ENCODE peak calls at places on chromosomes 7 and 10, in four cellular contexts. I, D, R and F are unnamed samples.

GRCh38 chr10:79404231-79404609 is 41.2 kb downstream of the ZCCHC24 start:
- DNase-seq in I (peak), D (no peak), R (peak), F (no peak)

GRCh38 chr10:23172846-23173548 is 19.1 kb upstream of the PTF1A start:
- DNase-seq in D (no peak), R (no peak), I (no peak), F (no peak)

GRCh38 chr7:140596751-140597424 is 43.7 kb downstream of the DENND2A start:
- DNase-seq in I (no peak), D (no peak), R (no peak), F (no peak)

GRCh38 chr7:91062713-91063112 is 201.5 kb upstream of the FZD1 start:
- DNase-seq in D (no peak), R (no peak), I (no peak), F (no peak)

GRCh38 chr10:46553238-46554049 is 3.0 kb downstream of the GPRIN2 start:
- DNase-seq in R (peak), I (peak), D (peak), F (no peak)

GRCh38 chr10:10796774-10797415 is 220.8 kb upstream of the CELF2 start:
- DNase-seq in I (no peak), D (no peak), R (no peak), F (no peak)

GRCh38 chr10:33381391-33381790 is 46.9 kb upstream of the NRP1 start:
- DNase-seq in D (no peak), I (no peak), R (no peak), F (no peak)

GRCh38 chr7:844514-844913 is 12.2 kb downstream of the SUN1 start:
- DNase-seq in D (no peak), I (no peak), R (no peak), F (no peak)

GRCh38 chr10:114487815-114488536 is 83.7 kb upstream of the AFAP1L2 start:
- DNase-seq in I (no peak), D (no peak), R (no peak), F (no peak)

GRCh38 chr10:14389981-14390590 is 59.4 kb upstream of the FRMD4A start:
- DNase-seq in I (no peak), R (no peak), D (no peak), F (no peak)

GRCh38 chr7:98192781-98193457 is 18.3 kb upstream of the BHLHA15 start:
- DNase-seq in I (no peak), R (no peak), D (no peak), F (no peak)

GRCh38 chr10:361203-362135 is 226.2 kb downstream of the ZMYND11 start:
- DNase-seq in D (no peak), I (no peak), R (no peak), F (no peak)

GRCh38 chr7:55552320-55553086 is 19.8 kb downstream of the VOPP1 start:
- DNase-seq in D (no peak), I (no peak), R (peak), F (no peak)

GRCh38 chr10:1754506-1755177 is 17.3 kb upstream of the ADARB2 start:
- DNase-seq in I (no peak), D (peak), R (no peak), F (no peak)

GRCh38 chr7:70356975-70357374 is 758.7 kb downstream of the AUTS2 start:
- DNase-seq in I (no peak), D (no peak), R (no peak), F (no peak)

GRCh38 chr7:24283900-24284698 is at the start of gene NPY:
- DNase-seq in I (no peak), D (peak), R (no peak), F (no peak)

GRCh38 chr7:38300175-38300574 is 26.7 kb upstream of the TARP start:
- DNase-seq in R (no peak), D (no peak), I (no peak), F (no peak)

GRCh38 chr10:4018054-4018511 is 233.1 kb upstream of the KLF6 start:
- DNase-seq in D (no peak), I (no peak), R (no peak), F (no peak)

GRCh38 chr7:45573636-45574470 is at the start of gene ADCY1:
- DNase-seq in R (no peak), I (no peak), D (peak), F (no peak)

GRCh38 chr10:43105119-43105792 is 28.4 kb downstream of the RET start:
- DNase-seq in I (peak), D (peak), R (peak), F (no peak)

GRCh38 chr7:156519070-156519469 is 121.5 kb upstream of the RNF32 start:
- DNase-seq in D (no peak), I (no peak), R (no peak), F (no peak)

GRCh38 chr7:155995183-155995612 is 182.9 kb upstream of the SHH start:
- DNase-seq in I (no peak), R (no peak), D (no peak), F (no peak)

GRCh38 chr10:132538790-132539421 is 1.3 kb downstream of the INPP5A start:
- DNase-seq in R (peak), I (no peak), D (no peak), F (no peak)

GRCh38 chr10:4693967-4694366 is 132.0 kb upstream of the AKR1E2 start:
- DNase-seq in D (no peak), R (no peak), I (no peak), F (no peak)

GRCh38 chr10:110547139-110547761 is 20.2 kb upstream of the SMC3 start:
- DNase-seq in I (no peak), R (no peak), D (no peak), F (peak)

GRCh38 chr10:52115823-52116222 is 198.3 kb upstream of the DKK1 start:
- DNase-seq in D (no peak), R (no peak), I (no peak), F (no peak)

GRCh38 chr10:114271779-114272167 is 32.7 kb downstream of the VWA2 start:
- DNase-seq in R (no peak), I (peak), D (no peak), F (no peak)

GRCh38 chr7:146255604-146256003 is 139.0 kb downstream of the CNTNAP2 start:
- DNase-seq in D (no peak), R (no peak), I (no peak), F (no peak)

GRCh38 chr7:7318610-7319009 is 136.3 kb downstream of the C1GALT1 start:
- DNase-seq in I (no peak), R (no peak), D (no peak), F (no peak)

GRCh38 chr10:132333386-132333785 is 1.4 kb downstream of the LRRC27 start:
- DNase-seq in D (no peak), R (no peak), I (no peak), F (no peak)

GRCh38 chr10:93947055-93947454 is 46.7 kb upstream of the PLCE1 start:
- DNase-seq in R (no peak), D (no peak), I (no peak), F (no peak)

GRCh38 chr10:100826983-100827818 is 81.8 kb downstream of the PAX2 start:
- DNase-seq in D (peak), R (peak), I (no peak), F (no peak)

GRCh38 chr7:128869138-128869943 is 6.7 kb downstream of the ATP6V1F start:
- DNase-seq in I (no peak), D (peak), R (peak), F (no peak)

GRCh38 chr10:557792-558328 is 131.6 kb downstream of the DIP2C start:
- DNase-seq in R (no peak), D (peak), I (no peak), F (no peak)

GRCh38 chr7:27101188-27101905 is 1.1 kb downstream of the HOXA2 start:
- DNase-seq in R (no peak), I (no peak), D (peak), F (no peak)

GRCh38 chr7:34928052-34928451 is 109.2 kb downstream of the DPY19L1 start:
- DNase-seq in I (peak), R (peak), D (peak), F (no peak)